ENCODE peak calls at places on chromosomes 3 and 15, in nine cellular contexts. A is GDM1; N is T-helper 9 cell; H is AG08395; E is activated CD4-positive, alpha-beta T cell treated with anti-CD3 and anti-CD28 coated beads, Interleukin-2, amount 10 ng/mL, durations not matched to agents 7 days and 5 days; K is B cell; C is EL; Y is activated T-cell treated with anti-CD3 and anti-CD28 coated beads for 24 hours; W is heart left ventricle. V is an unnamed sample.

GRCh38 chr15:74134387-74135027 is 4.1 kb downstream of the ISLR2 start:
- DNase-seq in A (no peak), N (no peak), H (no peak), E (no peak), K (no peak), C (peak; percentile 48), Y (no peak), W (peak; percentile 68), V (no peak)

GRCh38 chr3:45858809-45859543 is 17.1 kb upstream of the LZTFL1 start:
- DNase-seq in A (no peak), N (no peak), H (no peak), E (no peak), K (no peak), C (no peak), Y (no peak), W (no peak), V (no peak)

GRCh38 chr15:90000175-90000923 is 775 bp upstream of the ZNF710 start:
- DNase-seq in A (no peak), N (no peak), H (peak; percentile 24), E (no peak), K (no peak), C (peak; percentile 37), Y (no peak), W (peak; percentile 69), V (no peak)

GRCh38 chr3:162337630-162338029 is 841.0 kb downstream of the OTOL1 start:
- DNase-seq in A (no peak), N (no peak), H (no peak), E (no peak), K (no peak), C (peak; percentile 7), Y (no peak), W (no peak), V (no peak)

GRCh38 chr3:116051586-116051985 is 393.7 kb downstream of the LSAMP start:
- DNase-seq in A (no peak), N (no peak), H (no peak), E (no peak), K (no peak), C (no peak), Y (no peak), W (no peak), V (no peak)

GRCh38 chr3:112746675-112747276 is 99.9 kb downstream of the CD200R1L start:
- DNase-seq in A (no peak), N (no peak), H (no peak), E (no peak), K (no peak), C (peak; percentile 49), Y (no peak), W (no peak), V (no peak)

GRCh38 chr15:89067751-89068150 is 20.5 kb upstream of the ABHD2 start:
- DNase-seq in A (no peak), N (no peak), H (no peak), E (no peak), K (no peak), C (no peak), Y (no peak), W (no peak), V (no peak)

GRCh38 chr3:149316427-149316826 is 17.0 kb downstream of the TM4SF18 start:
- DNase-seq in A (no peak), N (no peak), H (peak; percentile 12), E (no peak), K (no peak), C (peak; percentile 32), Y (no peak), W (no peak), V (no peak)

GRCh38 chr3:186966406-186966805 is 36.1 kb downstream of the ST6GAL1 start:
- DNase-seq in A (no peak), N (no peak), H (no peak), E (no peak), K (no peak), C (no peak), Y (no peak), W (no peak), V (no peak)

GRCh38 chr3:33884204-33884561 is 85.8 kb downstream of the PDCD6IP start:
- DNase-seq in A (no peak), N (no peak), H (no peak), E (no peak), K (no peak), C (peak; percentile 49), Y (no peak), W (no peak), V (no peak)

GRCh38 chr3:124453221-124453620 is 277.0 kb upstream of the UMPS start:
- DNase-seq in A (no peak), N (no peak), H (no peak), E (no peak), K (no peak), C (no peak), Y (no peak), W (no peak), V (no peak)

GRCh38 chr15:44545934-44546802 is 9.2 kb downstream of the EIF3J start:
- DNase-seq in A (no peak), N (no peak), H (peak; percentile 67), E (peak; percentile 29), K (no peak), C (peak; percentile 46), Y (peak; percentile 43), W (no peak), V (no peak)

GRCh38 chr15:69388259-69388658 is 25.9 kb upstream of the KIF23 start:
- DNase-seq in A (no peak), N (no peak), H (peak; percentile 67), E (no peak), K (no peak), C (peak; percentile 88), Y (no peak), W (peak; percentile 47), V (no peak)

GRCh38 chr3:76753599-76753998 is 286.3 kb upstream of the ROBO2 start:
- DNase-seq in A (no peak), N (no peak), H (no peak), E (no peak), K (no peak), C (no peak), Y (no peak), W (no peak), V (no peak)

V was measured in T-helper 2 cell.